ENCODE peak calls at places on chromosomes 11 and 22, in ten cellular contexts. W, X, L, N, J, C, Q, G, S and F are unnamed samples.

GRCh38 chr11:86606849-86607481 is 65.5 kb downstream of the ME3 start:
- DNase-seq in N (no peak), C (no peak), S (peak), L (no peak), J (no peak), X (no peak), G (no peak), W (no peak), Q (no peak), F (no peak)

GRCh38 chr11:134939905-134940304 is 527.9 kb upstream of the B3GAT1 start:
- DNase-seq in G (no peak), N (no peak), W (peak), L (peak), S (no peak), J (no peak), Q (no peak), X (no peak), C (no peak), F (no peak)

GRCh38 chr11:47161134-47161854 is 15.4 kb downstream of the ARFGAP2 start:
- DNase-seq in N (no peak), C (peak), L (peak), J (peak), Q (no peak), X (no peak), S (peak), G (peak), W (peak), F (peak)

GRCh38 chr11:47020793-47021624 is 84.4 kb downstream of the CSTPP1 start:
- DNase-seq in X (no peak), G (no peak), L (peak), Q (no peak), J (no peak), S (no peak), C (no peak), W (no peak), N (no peak), F (no peak)

GRCh38 chr11:67436459-67437081 is 912 bp downstream of the PTPRCAP start:
- DNase-seq in C (no peak), S (no peak), J (peak), L (no peak), X (peak), G (no peak), W (peak), N (no peak), Q (peak), F (peak)

GRCh38 chr11:63841554-63841953 is 2.6 kb downstream of the MARK2 start:
- DNase-seq in W (no peak), G (peak), C (no peak), X (no peak), L (peak), Q (no peak), J (no peak), S (no peak), N (no peak), F (no peak)

GRCh38 chr11:22466809-22467208 is 128.6 kb downstream of the SLC17A6 start:
- DNase-seq in N (peak), X (no peak), W (no peak), S (peak), G (no peak), J (no peak), C (no peak), Q (no peak), L (peak), F (no peak)

GRCh38 chr11:124551189-124551588 is 7.7 kb upstream of the OR8B12 start:
- DNase-seq in G (no peak), C (no peak), Q (no peak), N (no peak), J (no peak), S (no peak), X (no peak), L (no peak), W (peak), F (no peak)

GRCh38 chr22:42419328-42419881 is 12.8 kb downstream of the NFAM1 start:
- DNase-seq in Q (no peak), X (no peak), W (peak), J (no peak), N (no peak), G (no peak), C (no peak), S (no peak), L (no peak), F (no peak)

GRCh38 chr11:36254739-36255138 is 34.5 kb downstream of the COMMD9 start:
- DNase-seq in Q (no peak), X (no peak), N (no peak), J (no peak), G (no peak), S (no peak), C (no peak), L (no peak), W (no peak), F (no peak)

GRCh38 chr11:27233654-27234042 is 129.4 kb downstream of the CCDC34 start:
- DNase-seq in L (no peak), X (no peak), J (peak), N (no peak), Q (no peak), S (no peak), G (no peak), C (no peak), W (peak), F (no peak)

GRCh38 chr11:62555464-62556092 is 9.0 kb upstream of the AHNAK start:
- DNase-seq in X (no peak), J (peak), N (no peak), S (no peak), W (peak), G (peak), C (no peak), L (peak), Q (peak), F (peak)

GRCh38 chr11:111797145-111797581 is 31.0 kb upstream of the PPP2R1B start:
- DNase-seq in N (no peak), X (no peak), G (no peak), J (peak), Q (peak), W (peak), S (no peak), L (no peak), C (no peak), F (no peak)

GRCh38 chr11:129701706-129702105 is 113.9 kb upstream of the TMEM45B start:
- DNase-seq in W (no peak), J (no peak), G (no peak), L (no peak), C (no peak), S (no peak), Q (no peak), N (no peak), X (no peak), F (no peak)

GRCh38 chr11:96306933-96307747 is 35.9 kb downstream of the MAML2 start:
- DNase-seq in S (peak), G (peak), C (peak), J (peak), L (peak), Q (no peak), N (peak), X (no peak), W (peak), F (peak)

GRCh38 chr11:723120-723883 is 17.3 kb downstream of the EPS8L2 start:
- DNase-seq in W (peak), G (peak), X (no peak), J (peak), Q (no peak), S (no peak), L (peak), C (no peak), N (no peak), F (peak)

GRCh38 chr11:126607374-126607773 is 251.9 kb downstream of the ST3GAL4 start:
- DNase-seq in L (peak), W (peak), Q (no peak), S (peak), C (peak), J (peak), N (peak), X (peak), G (no peak), F (peak)

GRCh38 chr11:68845351-68846002 is 3.8 kb upstream of the CPT1A start:
- DNase-seq in G (no peak), N (no peak), X (no peak), S (no peak), W (no peak), Q (no peak), L (no peak), J (no peak), C (no peak), F (no peak)

GRCh38 chr22:36958366-36958765 is 44.9 kb downstream of the CSF2RB start:
- DNase-seq in X (no peak), G (no peak), L (no peak), S (no peak), W (no peak), J (no peak), Q (no peak), N (no peak), C (no peak), F (no peak)

GRCh38 chr22:45336971-45337431 is 27.3 kb downstream of the FAM118A start:
- DNase-seq in Q (no peak), S (no peak), W (no peak), C (peak), J (peak), N (no peak), X (no peak), G (peak), L (no peak), F (peak)

GRCh38 chr11:99066609-99067008 is 45.9 kb downstream of the CNTN5 start:
- DNase-seq in W (no peak), J (no peak), X (peak), L (peak), Q (no peak), G (no peak), C (no peak), N (no peak), S (no peak), F (no peak)

GRCh38 chr11:99068832-99069231 is 48.1 kb downstream of the CNTN5 start:
- DNase-seq in S (no peak), J (no peak), C (no peak), N (no peak), X (no peak), G (no peak), L (no peak), W (peak), Q (no peak), F (no peak)

GRCh38 chr11:99069831-99070444 is 49.2 kb downstream of the CNTN5 start:
- DNase-seq in G (no peak), S (peak), Q (no peak), C (no peak), J (peak), N (no peak), W (peak), L (peak), X (peak), F (no peak)
- TF ChIP-seq CTCF in G (no peak), S (no peak), Q (no peak), C (no peak), J (no peak), N (no peak), W (no peak), L (peak), X (peak), F (no peak)

DNA sequence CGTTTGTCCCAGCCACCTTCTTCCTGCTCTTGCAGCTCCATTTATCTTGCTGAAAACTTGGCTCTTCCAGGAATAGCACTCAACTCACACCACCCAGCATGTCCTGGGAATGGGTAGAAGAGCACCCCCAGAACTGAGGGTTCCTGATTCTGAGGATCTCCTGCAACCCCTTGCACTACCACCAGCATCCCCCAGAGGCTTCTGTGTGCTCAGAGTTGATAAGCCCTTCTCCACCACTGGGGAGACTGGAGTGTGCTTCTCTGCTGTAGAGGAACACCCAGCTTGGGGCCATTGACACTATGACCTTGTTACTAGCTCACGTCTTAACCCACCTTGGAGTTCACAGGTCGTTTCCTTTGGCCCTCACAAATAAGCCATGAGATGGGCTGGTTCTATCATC is 121.0 kb downstream of the GRIK4 start:
- DNase-seq in Q (no peak), X (no peak), L (no peak), G (peak), S (no peak), J (no peak), C (no peak), N (no peak), W (peak), F (no peak)
- TF ChIP-seq CTCF in Q (no peak), X (peak), L (peak), G (no peak), S (peak), J (no peak), C (no peak), N (no peak), W (peak), F (no peak)

GRCh38 chr22:27151407-27151806 is 494.0 kb downstream of the MIAT start:
- DNase-seq in Q (no peak), G (no peak), X (no peak), S (no peak), W (no peak), L (peak), C (no peak), N (no peak), J (no peak), F (no peak)
- TF ChIP-seq CTCF in Q (no peak), G (no peak), X (peak), S (peak), W (no peak), L (peak), C (no peak), N (no peak), J (no peak), F (no peak)

GRCh38 chr11:106288057-106288456 is 210.6 kb downstream of the AASDHPPT start:
- DNase-seq in W (no peak), C (no peak), L (no peak), X (no peak), N (no peak), S (no peak), Q (no peak), J (no peak), G (no peak), F (no peak)

GRCh38 chr11:106286881-106287504 is 209.5 kb downstream of the AASDHPPT start:
- DNase-seq in Q (no peak), S (no peak), G (no peak), X (no peak), L (peak), N (no peak), J (no peak), C (no peak), W (no peak), F (no peak)

GRCh38 chr11:106288988-106289387 is 211.5 kb downstream of the AASDHPPT start:
- DNase-seq in J (no peak), N (no peak), S (no peak), L (peak), C (no peak), Q (no peak), W (no peak), X (no peak), G (no peak), F (no peak)
- TF ChIP-seq CTCF in J (no peak), N (no peak), S (peak), L (peak), C (no peak), Q (no peak), W (no peak), X (peak), G (no peak), F (no peak)

GRCh38 chr11:119529063-119529845 is 106.3 kb upstream of the THY1 start:
- DNase-seq in G (no peak), C (no peak), L (no peak), N (no peak), Q (no peak), W (no peak), J (no peak), X (no peak), S (no peak), F (no peak)
- TF ChIP-seq CTCF in G (no peak), C (no peak), L (no peak), N (no peak), Q (no peak), W (no peak), J (no peak), X (no peak), S (no peak), F (no peak)

DNA sequence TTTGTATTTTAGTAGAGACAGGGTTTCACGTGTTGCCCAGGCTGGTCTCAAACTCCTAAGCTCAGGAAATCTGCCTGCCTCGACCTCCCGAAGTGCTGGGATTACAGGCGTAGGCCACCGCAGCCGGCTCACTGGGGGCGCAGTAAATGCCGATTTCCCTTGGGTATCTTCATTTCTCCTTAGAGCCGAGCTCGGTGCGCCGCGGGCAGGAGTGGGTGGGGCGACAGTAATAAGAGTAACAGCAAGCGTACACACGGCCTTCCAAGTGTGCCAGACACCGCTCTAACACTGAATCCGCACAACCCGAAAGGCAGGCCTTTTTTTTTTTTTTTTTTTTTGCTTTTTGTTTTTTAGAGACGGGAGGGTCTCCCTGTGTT is 511 bp upstream of the ADSL start:
- DNase-seq in W (peak), X (no peak), L (peak), C (no peak), J (peak), Q (peak), S (no peak), G (peak), N (no peak), F (peak)
- TF ChIP-seq CTCF in W (no peak), X (no peak), L (no peak), C (no peak), J (no peak), Q (no peak), S (no peak), G (no peak), N (no peak), F (no peak)